ENCODE peak calls at places on chromosomes 4 and X, in four cellular contexts. One of them, this sample, is unnamed.

GRCh38 chr4:123415977-123416376 is 19.4 kb downstream of the SPRY1 start:
- DNase-seq in endothelial cell: no peak
- DNase-seq in Daoy: no peak
- DNase-seq in NCI-H1930: no peak
- DNase-seq in this sample: no peak

GRCh38 chr4:138049350-138049749 is 192.8 kb downstream of the SLC7A11 start:
- DNase-seq in endothelial cell: no peak
- DNase-seq in Daoy: no peak
- DNase-seq in NCI-H1930: no peak
- DNase-seq in this sample: no peak

GRCh38 chr4:186627226-186627865 is 72.0 kb upstream of the MTNR1A start:
- DNase-seq in endothelial cell: no peak
- DNase-seq in Daoy: no peak
- DNase-seq in NCI-H1930: no peak
- DNase-seq in this sample: no peak

GRCh38 chr4:20252656-20253271 is 1.1 kb downstream of the SLIT2 start:
- DNase-seq in endothelial cell: peak; percentile 23
- DNase-seq in Daoy: peak; percentile 28
- DNase-seq in NCI-H1930: no peak
- DNase-seq in this sample: peak; percentile 11

GRCh38 chr4:70711599-70711998 is 10.2 kb upstream of the RUFY3 start:
- DNase-seq in endothelial cell: no peak
- DNase-seq in Daoy: no peak
- DNase-seq in NCI-H1930: no peak
- DNase-seq in this sample: no peak

GRCh38 chr4:80014531-80014930 is 58.5 kb downstream of the ANTXR2 start:
- DNase-seq in endothelial cell: no peak
- DNase-seq in Daoy: no peak
- DNase-seq in NCI-H1930: no peak
- DNase-seq in this sample: no peak

GRCh38 chrX:270848-271367 is 10.3 kb upstream of the PLCXD1 start:
- DNase-seq in endothelial cell: no peak
- DNase-seq in Daoy: no peak
- DNase-seq in NCI-H1930: no peak
- DNase-seq in this sample: no peak

GRCh38 chrX:41333744-41333993 is 293 bp upstream of the DDX3X start:
- DNase-seq in endothelial cell: no peak
- DNase-seq in Daoy: peak; percentile 77
- DNase-seq in NCI-H1930: peak; percentile 84
- DNase-seq in this sample: no peak

GRCh38 chrX:46912673-46913491 is 661 bp downstream of the JADE3 start:
- DNase-seq in endothelial cell: peak; percentile 61
- DNase-seq in Daoy: peak; percentile 59
- DNase-seq in NCI-H1930: peak; percentile 29
- DNase-seq in this sample: peak; percentile 50

GRCh38 chr4:88939697-88940096 is 117.3 kb downstream of the FAM13A start:
- DNase-seq in endothelial cell: no peak
- DNase-seq in Daoy: peak; percentile 8
- DNase-seq in NCI-H1930: no peak
- DNase-seq in this sample: no peak

This sample was measured in transverse colon.